ENCODE peak calls at places on chromosomes 1 and 21, in eight cellular contexts. I is tibial nerve, B is lung, F is OCI-LY7, G is ovary, N is adrenal gland, O is H9, S is ascending aorta. E is an unnamed sample. For H3K4me1 and H3K9me3, the result is how much of the 10 kb centered on the place peaks cover.

GRCh38 chr1:95650631-95651030 is 416.6 kb downstream of the RWDD3 start:
- DNase-seq in O (no peak), B (no peak), I (no peak), S (no peak), F (no peak), G (no peak), N (no peak), E (no peak)

GRCh38 chr1:87325982-87326738 is 2.5 kb upstream of the LMO4 start:
- DNase-seq in O (peak), N (peak), B (peak), I (no peak), S (no peak), F (peak), G (peak), E (peak)

GRCh38 chr1:15153842-15154479 is 414 bp downstream of the TMEM51 start:
- DNase-seq in N (peak), F (no peak), B (peak), O (peak), I (no peak), G (peak), S (peak), E (no peak)

GRCh38 chr21:39972976-39973375 is 105.7 kb downstream of the PCP4 start:
- DNase-seq in I (no peak), N (no peak), G (no peak), F (no peak), B (no peak), O (no peak), S (no peak), E (no peak)

GRCh38 chr1:218344814-218345672 is at the start of gene TGFB2:
- DNase-seq in I (peak), S (peak), O (peak), G (peak), B (no peak), N (peak), F (no peak), E (peak)

GRCh38 chr21:16678479-16678878 is 834.4 kb upstream of the CXADR start:
- DNase-seq in O (no peak), G (no peak), F (no peak), S (no peak), N (no peak), B (no peak), I (no peak), E (no peak)

GRCh38 chr1:167927075-167927754 is 9.3 kb upstream of the DCAF6 start:
- DNase-seq in B (no peak), O (no peak), F (no peak), N (no peak), G (no peak), S (no peak), I (no peak), E (no peak)

GRCh38 chr1:64956733-64957441 is 9.5 kb downstream of the JAK1 start:
- DNase-seq in G (no peak), S (no peak), N (no peak), B (no peak), O (no peak), F (peak), I (no peak), E (no peak)

GRCh38 chr21:15406791-15407190 is 323.0 kb upstream of the USP25 start:
- DNase-seq in G (no peak), S (no peak), I (no peak), B (no peak), F (no peak), N (peak), O (no peak), E (no peak)

GRCh38 chr1:3890389-3891328 is 9.4 kb downstream of the C1orf174 start:
- DNase-seq in O (no peak), F (no peak), G (no peak), S (no peak), B (no peak), N (no peak), I (no peak), E (no peak)

GRCh38 chr21:46636550-46637289 is 1.2 kb downstream of the PRMT2 start:
- DNase-seq in G (no peak), O (no peak), S (no peak), I (no peak), N (no peak), F (no peak), B (no peak), E (no peak)

DNA sequence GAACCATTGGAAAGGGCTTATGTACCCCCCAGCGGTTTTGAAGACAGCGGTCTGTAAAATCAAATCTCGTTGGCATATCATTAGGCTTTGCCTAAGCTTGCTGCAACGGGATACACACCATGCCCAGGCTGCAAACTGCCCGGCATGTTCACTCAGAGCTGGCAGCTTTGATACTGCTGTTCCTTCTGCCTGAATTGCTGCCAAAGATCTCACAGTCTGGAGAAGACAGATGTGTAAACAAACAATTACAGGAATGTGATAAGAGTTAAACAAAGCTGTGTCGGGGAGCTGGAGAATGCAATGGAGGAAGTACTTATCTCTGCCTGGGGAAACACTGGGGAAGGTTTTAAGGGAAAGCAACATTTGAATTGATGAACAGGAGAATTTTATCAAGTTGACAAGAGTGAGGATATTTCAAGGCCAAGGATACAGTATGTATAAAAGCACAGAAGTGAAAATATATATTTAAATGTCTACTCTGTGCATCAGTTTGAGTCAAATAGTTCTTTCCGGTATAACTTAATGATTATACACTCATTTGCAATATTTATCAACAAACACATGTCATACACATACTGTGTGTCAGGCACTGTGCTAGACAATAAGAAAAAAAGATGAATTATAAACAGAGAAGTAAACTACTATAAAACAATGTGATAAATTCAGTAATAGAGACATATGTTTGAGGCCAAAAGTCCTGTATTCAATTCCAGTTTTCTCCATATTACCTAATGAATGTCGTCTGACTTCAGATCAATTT is 29.9 kb downstream of the CHML start:
- DNase-seq in G (no peak), F (no peak), O (no peak), B (no peak), S (no peak), I (no peak), N (peak), E (no peak)
- H3K27ac ChIP-seq in G (no peak), F (no peak), O (no peak), B (no peak), S (no peak), I (no peak), N (no peak), E (no peak)

GRCh38 chr1:234970371-234970730 is 158.3 kb downstream of the TOMM20 start:
- DNase-seq in B (no peak), O (no peak), I (no peak), G (peak), N (no peak), S (no peak), F (no peak), E (no peak)

GRCh38 chr1:234968470-234968869 is 160.2 kb downstream of the TOMM20 start:
- DNase-seq in F (no peak), B (no peak), G (peak), O (no peak), I (no peak), N (no peak), S (peak), E (no peak)

GRCh38 chr1:234969630-234970370 is 158.8 kb downstream of the TOMM20 start:
- DNase-seq in B (no peak), I (no peak), O (peak), N (peak), F (no peak), G (peak), S (peak), E (no peak)

GRCh38 chr1:234970731-234971476 is 157.7 kb downstream of the TOMM20 start:
- DNase-seq in B (peak), I (peak), G (peak), F (no peak), S (peak), O (peak), N (peak), E (no peak)

GRCh38 chr1:234969011-234969441 is 159.6 kb downstream of the TOMM20 start:
- DNase-seq in F (no peak), N (no peak), B (no peak), G (peak), O (no peak), I (no peak), S (peak), E (no peak)
- H3K4me1 ChIP-seq in F (half or more), N (under half), B (under half), G (under half), O (under half), I (under half), S (under half), E (half or more)

DNA sequence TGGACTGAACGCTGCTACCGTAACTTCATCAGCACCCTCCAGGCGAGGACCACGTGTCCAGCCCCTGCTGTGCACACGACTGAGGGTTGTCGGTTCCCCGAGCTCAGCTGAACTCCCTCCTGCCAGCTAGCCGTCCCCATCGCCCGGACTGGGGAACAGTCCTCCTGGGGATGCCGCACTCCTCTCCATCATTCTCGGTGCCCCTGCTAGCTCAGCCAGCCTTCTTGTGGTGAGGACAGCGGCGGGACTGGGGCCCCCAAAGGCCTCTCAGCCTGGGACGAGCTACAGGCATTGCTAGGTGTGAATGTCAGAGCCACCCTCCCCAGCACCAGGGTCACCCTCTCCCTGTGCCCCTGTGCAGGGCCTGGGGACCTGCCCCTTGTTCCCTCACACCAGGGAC is 8.8 kb upstream of the TTC34 start:
- DNase-seq in F (no peak), S (no peak), I (no peak), B (no peak), N (no peak), O (no peak), G (no peak), E (no peak)
- H3K9me3 ChIP-seq in F (under half), S (under half), I (under half), B (under half), N (under half), O (half or more), G (under half), E (under half)

DNA sequence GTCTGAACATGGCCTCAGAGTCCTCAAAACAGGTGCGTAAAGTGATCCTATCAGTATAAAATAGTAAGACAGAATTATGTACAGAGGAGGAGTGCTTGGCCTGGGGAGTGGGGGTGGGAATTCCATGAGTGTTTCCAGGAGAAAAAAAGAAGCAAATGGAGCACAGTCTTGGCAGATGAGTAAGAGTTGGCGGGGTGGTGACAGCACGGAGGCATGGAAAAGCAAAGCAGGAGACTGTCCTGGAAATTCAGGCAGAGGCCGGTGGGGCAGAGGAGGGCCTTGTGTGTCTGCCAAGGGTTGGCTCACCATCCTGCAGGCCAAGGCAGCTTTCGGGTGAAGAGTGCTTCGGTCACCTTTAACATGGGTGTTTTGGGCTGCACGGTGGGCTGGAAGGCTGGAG is 63.4 kb downstream of the OPTC start:
- DNase-seq in G (peak), S (peak), F (no peak), O (no peak), B (no peak), N (peak), I (no peak), E (no peak)
- H3K27ac ChIP-seq in G (peak), S (peak), F (no peak), O (no peak), B (peak), N (peak), I (no peak), E (no peak)

E was measured in CD4-positive, alpha-beta memory T cell.